ENCODE peak calls at places on chromosome 3, in seven cellular contexts. W is epithelial cell of esophagus, Y is fibroblast of pulmonary artery, E is neural progenitor cell, B is aorta, V is thoracic aorta, D is testis. O is an unnamed sample.

GRCh38 chr3:194203482-194204035 is 67.6 kb downstream of the HES1 start:
- DNase-seq in W (peak), Y (no peak), E (no peak), B (no peak), V (no peak), D (no peak), O (no peak)

GRCh38 chr3:183350164-183350563 is 78.3 kb downstream of the MCF2L2 start:
- DNase-seq in W (no peak), Y (no peak), E (no peak), B (no peak), V (no peak), D (no peak), O (no peak)

GRCh38 chr3:128051459-128051836 is 789 bp upstream of the SEC61A1 start:
- DNase-seq in W (no peak), Y (no peak), E (peak), B (no peak), V (no peak), D (no peak), O (no peak)

GRCh38 chr3:111068574-111068973 is 3.0 kb upstream of the NECTIN3 start:
- DNase-seq in W (no peak), Y (no peak), E (peak), B (no peak), V (no peak), D (no peak), O (no peak)

GRCh38 chr3:193982258-193982659 is 153.7 kb upstream of the HES1 start:
- DNase-seq in W (peak), Y (peak), E (no peak), B (peak), V (no peak), D (no peak), O (peak)

GRCh38 chr3:24020036-24020691 is 75.1 kb downstream of the NR1D2 start:
- DNase-seq in W (no peak), Y (no peak), E (no peak), B (no peak), V (no peak), D (no peak), O (no peak)

GRCh38 chr3:175728566-175728965 is 869.4 kb downstream of the NAALADL2 start:
- DNase-seq in W (no peak), Y (no peak), E (no peak), B (no peak), V (no peak), D (no peak), O (no peak)

GRCh38 chr3:57109437-57110199 is 49.2 kb downstream of the SPATA12 start:
- DNase-seq in W (peak), Y (no peak), E (peak), B (no peak), V (no peak), D (no peak), O (no peak)

GRCh38 chr3:130960139-130960779 is 66.4 kb downstream of the ASTE1 start:
- DNase-seq in W (no peak), Y (no peak), E (no peak), B (no peak), V (no peak), D (no peak), O (no peak)

GRCh38 chr3:113070226-113071220 is 79.7 kb downstream of the GTPBP8 start:
- DNase-seq in W (peak), Y (peak), E (no peak), B (no peak), V (no peak), D (no peak), O (no peak)

GRCh38 chr3:161893972-161894371 is 397.4 kb downstream of the OTOL1 start:
- DNase-seq in W (peak), Y (peak), E (no peak), B (no peak), V (no peak), D (no peak), O (no peak)

GRCh38 chr3:98994128-98994762 is 92.8 kb upstream of the DCBLD2 start:
- DNase-seq in W (peak), Y (peak), E (peak), B (no peak), V (no peak), D (no peak), O (no peak)

GRCh38 chr3:195172285-195172684 is 98.7 kb downstream of the XXYLT1 start:
- DNase-seq in W (no peak), Y (no peak), E (no peak), B (peak), V (peak), D (no peak), O (no peak)

GRCh38 chr3:24548278-24548677 is 53.6 kb upstream of the THRB start:
- DNase-seq in W (no peak), Y (no peak), E (no peak), B (no peak), V (no peak), D (no peak), O (no peak)

GRCh38 chr3:79769234-79769633 is 1.4 kb upstream of the ROBO1 start:
- DNase-seq in W (no peak), Y (no peak), E (no peak), B (no peak), V (no peak), D (no peak), O (no peak)

GRCh38 chr3:141487419-141488345 is 855 bp downstream of the RASA2 start:
- DNase-seq in W (peak), Y (peak), E (peak), B (peak), V (no peak), D (peak), O (peak)

GRCh38 chr3:184085389-184085852 is 11.4 kb upstream of the HTR3E start:
- DNase-seq in W (peak), Y (peak), E (no peak), B (no peak), V (no peak), D (no peak), O (no peak)

GRCh38 chr3:111761309-111761795 is 97.7 kb upstream of the PHLDB2 start:
- DNase-seq in W (peak), Y (peak), E (no peak), B (no peak), V (no peak), D (no peak), O (no peak)

GRCh38 chr3:172856766-172857742 is 106.5 kb downstream of the ECT2 start:
- DNase-seq in W (no peak), Y (peak), E (no peak), B (no peak), V (no peak), D (no peak), O (no peak)

GRCh38 chr3:22977042-22977441 is 226.1 kb upstream of the UBE2E2 start:
- DNase-seq in W (no peak), Y (no peak), E (no peak), B (no peak), V (no peak), D (no peak), O (no peak)

GRCh38 chr3:13009132-13009945 is 63.9 kb downstream of the IQSEC1 start:
- DNase-seq in W (no peak), Y (no peak), E (no peak), B (peak), V (no peak), D (no peak), O (peak)

GRCh38 chr3:21705769-21706168 is 45.2 kb downstream of the ZNF385D start:
- DNase-seq in W (peak), Y (peak), E (no peak), B (peak), V (peak), D (peak), O (peak)

GRCh38 chr3:105798381-105798934 is 70.4 kb downstream of the CBLB start:
- DNase-seq in W (no peak), Y (no peak), E (peak), B (no peak), V (no peak), D (no peak), O (no peak)
- H3K4me3 ChIP-seq in W (no peak), Y (no peak), E (peak), B (no peak), V (no peak), D (no peak), O (no peak)

DNA sequence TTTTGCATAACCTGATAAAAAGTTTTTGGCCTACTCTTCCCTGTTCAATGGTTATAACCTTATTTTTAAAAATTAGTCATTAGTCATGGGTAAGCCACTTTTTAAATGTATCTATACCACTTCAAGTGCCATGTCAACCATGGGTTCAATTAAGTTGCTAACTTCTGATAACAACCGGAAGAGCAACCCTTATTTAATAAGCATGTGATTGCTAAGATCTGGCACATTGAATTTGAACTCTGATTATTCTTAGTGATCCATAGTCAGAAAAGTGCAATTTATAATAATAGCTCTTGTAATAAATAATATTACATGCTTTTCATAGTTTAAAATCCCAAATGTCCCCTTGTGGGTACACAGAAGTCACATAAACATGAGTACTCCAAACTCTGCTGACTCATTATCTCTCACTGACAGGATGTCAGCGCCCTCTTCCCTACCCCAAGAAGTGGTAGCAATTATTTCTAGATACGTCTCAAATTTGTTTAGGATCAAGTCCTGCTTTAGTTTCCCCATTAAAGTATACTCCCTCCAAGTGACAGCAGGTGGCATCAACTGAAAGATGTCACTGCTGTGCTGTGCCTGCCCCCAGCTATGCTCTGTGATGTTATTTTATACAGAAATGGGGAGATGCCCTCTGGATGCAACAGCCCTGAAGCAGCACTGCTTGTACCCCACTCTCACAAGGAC is 18.6 kb downstream of the SAMD7 start:
- DNase-seq in W (no peak), Y (no peak), E (no peak), B (no peak), V (no peak), D (no peak), O (no peak)
- H3K4me3 ChIP-seq in W (no peak), Y (no peak), E (no peak), B (no peak), V (no peak), D (no peak), O (no peak)

GRCh38 chr3:165194477-165195135 is 1.6 kb downstream of the SLITRK3 start:
- DNase-seq in W (no peak), Y (no peak), E (peak), B (no peak), V (no peak), D (no peak), O (no peak)

GRCh38 chr3:165195226-165195625 is 958 bp downstream of the SLITRK3 start:
- DNase-seq in W (no peak), Y (no peak), E (peak), B (no peak), V (no peak), D (no peak), O (no peak)

GRCh38 chr3:165192610-165193192 is 3.5 kb downstream of the SLITRK3 start:
- DNase-seq in W (no peak), Y (no peak), E (peak), B (no peak), V (no peak), D (no peak), O (no peak)

GRCh38 chr3:165191476-165191875 is 4.7 kb downstream of the SLITRK3 start:
- DNase-seq in W (no peak), Y (no peak), E (no peak), B (no peak), V (no peak), D (no peak), O (no peak)

GRCh38 chr3:165193392-165194268 is 2.6 kb downstream of the SLITRK3 start:
- DNase-seq in W (no peak), Y (no peak), E (peak), B (no peak), V (no peak), D (no peak), O (no peak)
- H3K4me3 ChIP-seq in W (no peak), Y (no peak), E (peak), B (peak), V (peak), D (no peak), O (no peak)

DNA sequence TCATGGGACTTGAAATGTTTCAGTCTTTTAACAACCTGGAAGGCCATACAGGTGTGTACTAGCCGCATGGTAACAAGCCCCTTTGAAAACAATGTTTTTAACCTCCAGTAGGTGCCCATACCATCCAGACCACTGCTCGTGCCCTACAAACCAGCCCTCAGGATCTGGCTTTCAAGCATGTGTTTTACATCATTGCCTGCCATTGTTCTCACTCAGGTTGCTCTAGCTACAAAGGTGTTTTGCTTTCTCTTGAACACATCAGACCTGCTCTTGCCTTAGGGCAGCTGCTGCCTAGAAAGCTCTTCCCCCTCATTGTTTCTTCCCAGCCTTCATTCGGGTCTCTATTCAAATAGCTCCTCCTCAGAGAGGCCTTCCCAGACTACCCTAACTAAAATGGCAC is 32.3 kb upstream of the MAP3K13 start:
- DNase-seq in W (peak), Y (no peak), E (no peak), B (no peak), V (no peak), D (no peak), O (no peak)
- H3K4me3 ChIP-seq in W (no peak), Y (no peak), E (no peak), B (no peak), V (no peak), D (no peak), O (no peak)

GRCh38 chr3:29284578-29284977 is 3.7 kb downstream of the RBMS3 start:
- DNase-seq in W (peak), Y (peak), E (no peak), B (no peak), V (no peak), D (no peak), O (no peak)
- H3K4me3 ChIP-seq in W (peak), Y (peak), E (no peak), B (no peak), V (peak), D (peak), O (no peak)

DNA sequence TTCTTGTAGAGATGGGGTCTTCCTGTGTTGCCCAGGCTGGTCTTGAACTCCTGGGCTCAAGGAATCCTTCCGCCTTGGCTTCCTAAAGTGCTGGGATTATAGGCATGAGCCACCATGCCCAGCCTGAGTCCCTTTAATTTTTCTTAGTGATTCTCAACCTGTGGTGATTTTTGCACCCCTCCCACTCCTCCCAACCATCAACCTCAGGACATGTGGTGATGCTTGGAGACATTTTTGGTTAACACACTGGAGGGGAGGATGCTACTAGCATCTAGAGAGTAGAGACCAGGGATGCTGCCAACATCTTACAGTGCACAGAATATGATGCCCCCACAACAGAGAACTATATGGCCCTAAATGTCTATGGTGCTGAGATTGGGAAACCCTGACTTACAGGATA is 83.0 kb upstream of the LMOD3 start:
- DNase-seq in W (no peak), Y (no peak), E (no peak), B (no peak), V (no peak), D (no peak), O (no peak)
- H3K4me3 ChIP-seq in W (no peak), Y (no peak), E (no peak), B (no peak), V (no peak), D (no peak), O (no peak)

GRCh38 chr3:64184621-64185020 is 40.6 kb downstream of the PRICKLE2 start:
- DNase-seq in W (peak), Y (peak), E (no peak), B (no peak), V (no peak), D (no peak), O (no peak)

GRCh38 chr3:64188810-64189560 is 36.3 kb downstream of the PRICKLE2 start:
- DNase-seq in W (peak), Y (peak), E (no peak), B (no peak), V (peak), D (no peak), O (peak)

GRCh38 chr3:64185436-64185835 is 39.8 kb downstream of the PRICKLE2 start:
- DNase-seq in W (peak), Y (peak), E (no peak), B (no peak), V (no peak), D (no peak), O (no peak)

GRCh38 chr3:64186667-64187064 is 38.6 kb downstream of the PRICKLE2 start:
- DNase-seq in W (no peak), Y (no peak), E (no peak), B (no peak), V (no peak), D (no peak), O (no peak)

DNA sequence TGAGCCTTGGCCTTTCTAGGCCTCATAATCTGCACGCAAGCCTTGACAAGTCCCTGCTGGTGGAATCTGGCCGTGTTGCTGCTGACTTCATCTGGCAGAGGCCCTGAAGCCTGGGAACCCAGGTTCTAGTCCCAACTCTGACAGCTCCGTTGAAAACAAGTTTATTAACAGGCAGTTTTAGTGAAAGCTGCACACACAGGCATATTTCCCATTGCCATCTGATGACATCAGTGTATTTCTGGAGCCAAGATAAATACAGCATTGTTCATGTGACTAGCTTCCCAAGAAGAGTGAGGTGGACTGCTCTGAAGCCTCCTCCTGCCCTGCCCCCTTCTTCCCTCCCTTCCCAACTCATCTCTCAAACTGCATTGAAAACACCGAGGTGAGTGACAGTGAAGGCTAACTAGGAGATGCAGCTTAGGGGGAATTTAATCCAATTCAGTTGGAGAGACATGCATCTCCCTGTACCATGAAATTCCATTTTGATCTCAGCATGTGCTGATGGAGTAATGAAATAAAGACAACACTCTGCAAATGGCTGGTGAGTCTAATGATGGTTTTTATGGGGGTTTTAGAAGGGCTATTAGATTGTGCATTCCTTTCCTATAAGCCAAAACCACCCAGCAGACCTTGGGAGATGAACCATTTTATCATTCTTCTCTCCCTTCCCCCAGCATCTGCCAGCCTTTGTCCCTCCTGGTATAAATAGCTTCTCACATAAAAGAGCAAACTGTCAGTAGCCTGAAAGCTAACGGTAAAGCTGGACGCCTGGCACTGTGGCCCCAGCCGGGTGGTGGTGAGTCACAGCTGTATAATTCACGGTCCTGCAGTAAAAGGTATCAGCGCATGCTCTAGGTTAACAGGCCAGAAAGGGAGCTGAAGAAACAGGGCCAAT is 38.0 kb downstream of the PRICKLE2 start:
- DNase-seq in W (peak), Y (peak), E (no peak), B (peak), V (no peak), D (peak), O (peak)
- H3K4me3 ChIP-seq in W (no peak), Y (peak), E (no peak), B (no peak), V (no peak), D (no peak), O (no peak)

DNA sequence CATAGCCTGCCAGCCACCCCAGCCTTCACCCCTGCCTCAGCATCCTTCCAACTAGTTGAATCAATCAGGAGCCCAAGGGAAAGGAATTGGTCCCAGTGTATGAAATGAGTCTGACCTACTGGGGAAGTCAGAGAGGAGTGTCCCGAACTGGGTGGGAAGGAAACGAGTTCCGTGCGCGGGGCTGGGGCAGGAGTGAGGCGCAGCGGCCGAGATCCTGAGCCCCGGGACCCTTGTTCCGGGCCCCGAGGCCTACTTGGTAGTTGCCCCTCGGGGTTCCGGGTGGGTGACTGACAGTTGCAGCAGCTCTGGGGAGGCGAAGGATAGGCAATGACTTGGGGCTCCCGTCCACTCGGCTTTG is 1.1 kb upstream of the PLCL2 start:
- DNase-seq in W (no peak), Y (no peak), E (no peak), B (no peak), V (no peak), D (no peak), O (no peak)
- H3K4me3 ChIP-seq in W (no peak), Y (peak), E (peak), B (no peak), V (peak), D (peak), O (peak)